ENCODE peak calls at places on chromosomes 16 and 17, in seven cellular contexts. F, X, N, M, R, D and G are unnamed samples. For H3K4me1, the result is how much of the 10 kb centered on the place peaks cover.

GRCh38 chr17:42562845-42563509 is 1.0 kb downstream of the COASY start:
- DNase-seq in X (no peak), D (no peak), F (no peak), R (no peak), N (no peak), M (no peak), G (no peak)

GRCh38 chr17:69590690-69591089 is 176.2 kb downstream of the MAP2K6 start:
- DNase-seq in X (no peak), M (no peak), R (no peak), F (no peak), D (no peak), N (no peak), G (no peak)

GRCh38 chr16:1159325-1159972 is 6.5 kb downstream of the CACNA1H start:
- DNase-seq in M (no peak), N (no peak), X (no peak), F (no peak), D (no peak), R (no peak), G (no peak)

GRCh38 chr16:8113843-8114242 is 476.5 kb downstream of the TMEM114 start:
- DNase-seq in X (no peak), M (no peak), D (no peak), R (no peak), N (no peak), F (no peak), G (no peak)

GRCh38 chr17:72494576-72494975 is 373.8 kb downstream of the SOX9 start:
- DNase-seq in R (no peak), N (no peak), M (no peak), X (no peak), F (no peak), D (no peak), G (no peak)

GRCh38 chr17:21200590-21201301 is 13.2 kb downstream of the TMEM11 start:
- DNase-seq in X (no peak), N (no peak), M (no peak), D (no peak), R (no peak), F (no peak), G (peak)

GRCh38 chr17:7026471-7027115 is 3.7 kb downstream of the BCL6B start:
- DNase-seq in R (no peak), N (no peak), X (no peak), D (no peak), F (no peak), M (no peak), G (no peak)

GRCh38 chr17:74770498-74771318 is 5.4 kb downstream of the NAT9 start:
- DNase-seq in D (peak), R (peak), M (no peak), X (peak), F (no peak), N (peak), G (peak)

GRCh38 chr16:49843758-49844157 is 12.2 kb downstream of the ZNF423 start:
- DNase-seq in X (peak), M (no peak), F (no peak), N (no peak), D (no peak), R (no peak), G (no peak)

GRCh38 chr16:75074920-75075687 is 41.5 kb downstream of the LDHD start:
- DNase-seq in X (no peak), D (no peak), M (no peak), N (no peak), F (no peak), R (peak), G (no peak)

GRCh38 chr16:49556252-49557069 is 182.9 kb downstream of the C16orf78 start:
- DNase-seq in D (no peak), R (no peak), M (peak), F (peak), X (peak), N (peak), G (no peak)

GRCh38 chr16:78096386-78096785 is 3.1 kb upstream of the WWOX start:
- DNase-seq in D (no peak), M (no peak), N (no peak), R (no peak), F (no peak), X (no peak), G (peak)

GRCh38 chr17:44924107-44924544 is 8.8 kb upstream of the GFAP start:
- DNase-seq in X (no peak), R (no peak), N (no peak), F (no peak), D (no peak), M (no peak), G (no peak)

GRCh38 chr17:74922694-74923537 is at the start of gene USH1G:
- DNase-seq in X (no peak), D (no peak), R (peak), F (no peak), M (no peak), N (no peak), G (no peak)

GRCh38 chr17:22266231-22266630 is 573.9 kb downstream of the KCNJ18 start:
- DNase-seq in M (no peak), F (no peak), R (no peak), D (no peak), X (no peak), N (no peak), G (no peak)

GRCh38 chr16:79436885-79437284 is 163.7 kb downstream of the MAF start:
- DNase-seq in M (no peak), N (no peak), R (no peak), D (no peak), X (no peak), F (no peak), G (no peak)

GRCh38 chr17:51056813-51057510 is 63.7 kb downstream of the SPAG9 start:
- DNase-seq in X (peak), D (peak), R (no peak), N (peak), M (peak), F (peak), G (peak)

GRCh38 chr17:82031885-82032627 is 578 bp downstream of the RAC3 start:
- DNase-seq in N (no peak), D (no peak), M (no peak), F (no peak), X (peak), R (no peak), G (no peak)

GRCh38 chr16:275786-276232 is at the start of gene RGS11:
- DNase-seq in F (no peak), X (no peak), N (no peak), D (no peak), M (no peak), R (no peak), G (no peak)

GRCh38 chr17:9109933-9110332 is 88.6 kb downstream of the NTN1 start:
- DNase-seq in N (no peak), F (no peak), X (no peak), R (no peak), D (no peak), M (no peak), G (no peak)

GRCh38 chr16:15605869-15606520 is 37.0 kb downstream of the MARF1 start:
- DNase-seq in N (no peak), R (no peak), X (no peak), D (no peak), F (no peak), M (no peak), G (no peak)

GRCh38 chr16:56856876-56857447 is 8.0 kb upstream of the SLC12A3 start:
- DNase-seq in D (no peak), F (no peak), M (no peak), X (no peak), R (no peak), N (no peak), G (no peak)

GRCh38 chr16:27228036-27228435 is 24.7 kb downstream of the KDM8 start:
- DNase-seq in M (no peak), N (no peak), F (no peak), D (no peak), R (no peak), X (no peak), G (no peak)

GRCh38 chr17:41666336-41666680 is 22.4 kb upstream of the EIF1 start:
- DNase-seq in R (peak), F (peak), D (no peak), M (peak), X (peak), N (peak), G (peak)

GRCh38 chr17:12342609-12343248 is 322.1 kb downstream of the MAP2K4 start:
- DNase-seq in N (peak), R (no peak), X (no peak), M (peak), D (no peak), F (no peak), G (no peak)

GRCh38 chr17:81599719-81600486 is 37.0 kb downstream of the NPLOC4 start:
- DNase-seq in M (no peak), N (no peak), X (peak), D (no peak), F (peak), R (no peak), G (no peak)

GRCh38 chr16:68083861-68084503 is 1.2 kb upstream of the NFATC3 start:
- DNase-seq in R (no peak), X (peak), M (peak), F (peak), D (no peak), N (no peak), G (no peak)

GRCh38 chr17:48505788-48506187 is 25.0 kb downstream of the HOXB1 start:
- DNase-seq in F (peak), D (no peak), X (peak), N (peak), M (no peak), R (peak), G (peak)

GRCh38 chr16:21242756-21243155 is 9.3 kb downstream of the ANKS4B start:
- DNase-seq in F (no peak), M (no peak), X (no peak), D (no peak), R (no peak), N (no peak), G (no peak)

GRCh38 chr16:53754938-53755910 is 51.3 kb downstream of the FTO start:
- DNase-seq in D (no peak), F (peak), N (no peak), R (no peak), M (no peak), X (peak), G (peak)

GRCh38 chr16:85994492-85995433 is 95.8 kb downstream of the IRF8 start:
- DNase-seq in M (no peak), F (no peak), X (no peak), N (no peak), D (no peak), R (no peak), G (no peak)

DNA sequence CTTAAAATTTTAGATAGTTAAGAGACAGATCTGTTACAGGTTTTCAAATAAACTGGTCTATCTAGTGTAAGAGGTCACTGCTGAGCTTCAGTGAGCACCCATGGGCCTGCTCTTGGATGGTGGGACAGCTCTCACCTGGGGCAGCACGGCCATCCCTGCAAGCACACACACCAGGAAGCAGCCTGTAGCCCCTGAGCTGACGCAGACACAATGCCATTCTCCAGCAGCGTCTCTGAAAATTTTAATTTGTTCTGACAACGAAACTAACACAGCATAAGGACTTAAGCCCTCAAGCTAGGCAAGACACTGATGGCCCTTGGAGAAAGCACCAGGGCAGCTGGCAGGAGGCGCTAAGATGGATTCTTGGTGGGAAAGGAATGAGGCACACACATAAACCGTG is 2.7 kb upstream of the LIMD2 start:
- DNase-seq in X (no peak), F (no peak), M (no peak), N (no peak), R (no peak), D (no peak), G (no peak)
- H3K27ac ChIP-seq in X (no peak), F (no peak), M (no peak), N (no peak), R (peak), D (no peak), G (no peak)

GRCh38 chr17:77754956-77755355 is 203.5 kb upstream of the TNRC6C start:
- DNase-seq in X (no peak), D (no peak), F (no peak), N (no peak), R (no peak), M (no peak), G (no peak)

GRCh38 chr17:77753691-77754265 is 204.7 kb upstream of the TNRC6C start:
- DNase-seq in M (no peak), F (no peak), N (no peak), X (no peak), R (no peak), D (no peak), G (no peak)

GRCh38 chr17:77755410-77755963 is 203.0 kb upstream of the TNRC6C start:
- DNase-seq in X (no peak), M (no peak), R (no peak), F (no peak), D (no peak), N (no peak), G (no peak)

GRCh38 chr17:77750427-77751043 is 208.0 kb upstream of the TNRC6C start:
- DNase-seq in F (no peak), R (no peak), D (no peak), M (no peak), X (no peak), N (no peak), G (no peak)

DNA sequence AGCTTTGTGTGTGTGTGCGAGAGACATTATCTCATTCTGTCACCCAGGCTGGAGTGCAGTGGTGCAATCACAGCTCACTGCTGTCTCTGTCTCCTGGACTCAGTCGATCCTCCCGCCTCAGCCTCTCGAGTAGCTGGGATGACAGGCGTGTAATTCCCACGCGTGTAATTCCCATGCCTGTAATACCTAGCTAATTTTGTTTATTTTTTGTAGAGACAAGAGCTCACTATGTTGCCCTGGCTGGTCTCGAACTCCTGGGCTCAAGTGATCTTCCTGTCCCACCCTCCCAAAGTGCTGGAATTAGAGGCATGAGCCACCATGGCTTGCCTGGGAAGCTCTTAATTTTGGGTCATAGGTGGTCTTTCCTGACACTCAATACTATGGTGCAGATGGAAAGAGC is 205.3 kb upstream of the TNRC6C start:
- DNase-seq in D (no peak), N (no peak), X (no peak), F (no peak), M (no peak), R (no peak), G (no peak)
- H3K4me1 ChIP-seq in D (under half), N (under half), X (under half), F (under half), M (under half), R (under half), G (under half)

GRCh38 chr16:20023190-20023589 is 50.5 kb downstream of the GPR139 start:
- DNase-seq in X (peak), D (no peak), N (no peak), F (peak), M (peak), R (no peak), G (peak)

GRCh38 chr16:20020976-20021375 is 52.7 kb downstream of the GPR139 start:
- DNase-seq in N (no peak), X (no peak), M (no peak), D (no peak), R (no peak), F (no peak), G (no peak)

DNA sequence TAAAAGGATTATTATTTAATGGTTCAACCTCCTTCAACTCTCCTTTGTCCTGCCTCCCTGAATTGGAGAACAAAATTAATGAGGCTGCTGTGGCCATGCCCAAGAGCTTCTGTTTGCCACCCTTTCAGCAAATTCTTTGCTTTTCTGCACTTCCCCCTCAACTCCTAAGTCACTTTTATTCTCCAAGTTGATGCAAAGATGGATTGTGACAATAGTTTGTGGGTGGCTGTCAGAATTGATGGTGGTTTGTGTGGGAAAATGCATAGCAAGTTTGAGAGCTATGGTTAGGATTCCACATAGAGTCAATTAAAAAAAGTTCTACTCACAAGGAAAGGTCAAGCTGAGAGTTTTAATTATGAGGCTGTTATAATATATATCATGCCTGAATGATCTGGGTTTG is 47.0 kb downstream of the GPR139 start:
- DNase-seq in F (no peak), M (no peak), N (no peak), X (no peak), D (no peak), R (no peak), G (no peak)
- H3K4me3 ChIP-seq in F (no peak), M (no peak), N (no peak), X (no peak), D (no peak), R (no peak), G (no peak)

GRCh38 chr17:37116802-37117201 is 168.0 kb downstream of the AATF start:
- DNase-seq in X (no peak), N (no peak), D (no peak), R (no peak), F (no peak), M (no peak), G (no peak)
- H3K27ac ChIP-seq in X (no peak), N (no peak), D (no peak), R (no peak), F (no peak), M (no peak), G (no peak)

DNA sequence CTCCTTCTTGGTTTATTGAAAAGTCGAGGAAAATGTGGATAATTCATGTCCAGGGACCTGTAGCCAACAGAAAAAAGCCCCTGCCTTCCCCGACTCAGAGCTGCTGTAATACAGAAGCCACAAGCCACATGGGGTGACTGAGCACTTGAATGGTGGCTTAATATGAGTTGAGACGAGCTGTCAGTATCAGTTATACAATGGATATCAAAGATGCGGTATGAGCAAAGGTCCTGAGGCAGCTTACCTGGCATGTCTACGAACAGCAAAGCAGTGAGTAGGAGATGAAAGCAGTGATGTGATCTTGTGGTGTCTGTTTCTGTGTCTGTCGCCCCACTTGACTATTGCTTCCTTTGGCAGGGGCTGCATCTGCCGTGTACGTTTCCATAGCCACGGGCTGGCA is 12.2 kb upstream of the RMI2 start:
- DNase-seq in F (no peak), R (no peak), N (no peak), X (no peak), D (no peak), M (no peak), G (no peak)
- H3K4me1 ChIP-seq in F (under half), R (under half), N (under half), X (under half), D (under half), M (under half), G (under half)

GRCh38 chr17:65123757-65124675 is 13.2 kb upstream of the RGS9 start:
- DNase-seq in D (no peak), X (peak), M (no peak), R (no peak), N (no peak), F (no peak), G (no peak)

GRCh38 chr17:65122836-65123756 is 14.1 kb upstream of the RGS9 start:
- DNase-seq in D (peak), R (peak), M (peak), X (peak), N (peak), F (peak), G (peak)

GRCh38 chr17:65117384-65118035 is 19.7 kb upstream of the RGS9 start:
- DNase-seq in X (no peak), D (no peak), F (no peak), N (no peak), R (no peak), M (no peak), G (no peak)

GRCh38 chr17:65121368-65121767 is 15.8 kb upstream of the RGS9 start:
- DNase-seq in X (no peak), D (no peak), R (no peak), F (no peak), M (no peak), N (no peak), G (no peak)

GRCh38 chr17:65121916-65122821 is 15.0 kb upstream of the RGS9 start:
- DNase-seq in R (no peak), X (no peak), D (no peak), N (no peak), F (no peak), M (no peak), G (no peak)
- H3K4me3 ChIP-seq in R (peak), X (no peak), D (peak), N (peak), F (peak), M (no peak), G (peak)